ENCODE peak calls at places on chromosomes 2 and 18, in five cellular contexts. One of them, this sample, is unnamed. For H3K4me1, the result is how much of the 10 kb centered on the place peaks cover.

GRCh38 chr2:45000921-45001628 is 8.2 kb downstream of the SIX2 start:
- DNase-seq in GM12878: no peak
- DNase-seq in sigmoid colon: no peak
- DNase-seq in IMR-90: no peak
- DNase-seq in right lobe of liver: no peak
- DNase-seq in this sample: no peak

GRCh38 chr2:239212553-239213419 is 188.0 kb downstream of the HDAC4 start:
- DNase-seq in GM12878: no peak
- DNase-seq in IMR-90: no peak
- DNase-seq in right lobe of liver: peak
- DNase-seq in sigmoid colon: peak
- DNase-seq in this sample: peak

GRCh38 chr18:70840649-70841048 is 551.8 kb downstream of the SOCS6 start:
- DNase-seq in IMR-90: no peak
- DNase-seq in right lobe of liver: no peak
- DNase-seq in sigmoid colon: no peak
- DNase-seq in GM12878: no peak
- DNase-seq in this sample: no peak

GRCh38 chr2:49002750-49003149 is 151.6 kb downstream of the FSHR start:
- DNase-seq in GM12878: no peak
- DNase-seq in sigmoid colon: no peak
- DNase-seq in right lobe of liver: no peak
- DNase-seq in IMR-90: peak
- DNase-seq in this sample: no peak

GRCh38 chr18:62199629-62200028 is 12.6 kb downstream of the RELCH start:
- DNase-seq in GM12878: no peak
- DNase-seq in sigmoid colon: no peak
- DNase-seq in right lobe of liver: no peak
- DNase-seq in IMR-90: no peak
- DNase-seq in this sample: no peak

GRCh38 chr2:189818249-189819038 is 34.2 kb downstream of the PMS1 start:
- DNase-seq in IMR-90: no peak
- DNase-seq in sigmoid colon: no peak
- DNase-seq in right lobe of liver: no peak
- DNase-seq in GM12878: no peak
- DNase-seq in this sample: no peak

GRCh38 chr18:70249118-70249517 is 39.7 kb upstream of the SOCS6 start:
- DNase-seq in right lobe of liver: no peak
- DNase-seq in sigmoid colon: no peak
- DNase-seq in IMR-90: peak
- DNase-seq in GM12878: no peak
- DNase-seq in this sample: no peak

GRCh38 chr2:85861180-85861579 is 27.6 kb downstream of the ST3GAL5 start:
- DNase-seq in right lobe of liver: no peak
- DNase-seq in GM12878: peak
- DNase-seq in IMR-90: no peak
- DNase-seq in sigmoid colon: no peak
- DNase-seq in this sample: no peak

GRCh38 chr2:24870440-24870839 is 49.6 kb downstream of the ADCY3 start:
- DNase-seq in sigmoid colon: no peak
- DNase-seq in GM12878: no peak
- DNase-seq in IMR-90: no peak
- DNase-seq in right lobe of liver: no peak
- DNase-seq in this sample: no peak

GRCh38 chr2:62181836-62182235 is 14.1 kb upstream of the B3GNT2 start:
- DNase-seq in GM12878: no peak
- DNase-seq in right lobe of liver: no peak
- DNase-seq in sigmoid colon: no peak
- DNase-seq in IMR-90: no peak
- DNase-seq in this sample: no peak

GRCh38 chr2:71608034-71608433 is 154.7 kb downstream of the DYSF start:
- DNase-seq in GM12878: no peak
- DNase-seq in sigmoid colon: peak
- DNase-seq in IMR-90: no peak
- DNase-seq in right lobe of liver: peak
- DNase-seq in this sample: peak

GRCh38 chr2:236164201-236164982 is 3.8 kb downstream of the GBX2 start:
- DNase-seq in GM12878: no peak
- DNase-seq in IMR-90: no peak
- DNase-seq in right lobe of liver: no peak
- DNase-seq in sigmoid colon: peak
- DNase-seq in this sample: no peak

GRCh38 chr2:191688934-191689695 is 11.2 kb downstream of the NABP1 start:
- DNase-seq in GM12878: no peak
- DNase-seq in sigmoid colon: no peak
- DNase-seq in right lobe of liver: no peak
- DNase-seq in IMR-90: peak
- DNase-seq in this sample: no peak

GRCh38 chr2:128663371-128664050 is 344.8 kb upstream of the HS6ST1 start:
- DNase-seq in sigmoid colon: no peak
- DNase-seq in GM12878: no peak
- DNase-seq in IMR-90: no peak
- DNase-seq in right lobe of liver: no peak
- DNase-seq in this sample: peak

GRCh38 chr2:80592106-80592505 is 287.6 kb upstream of the LRRTM1 start:
- DNase-seq in IMR-90: no peak
- DNase-seq in sigmoid colon: no peak
- DNase-seq in GM12878: no peak
- DNase-seq in right lobe of liver: no peak
- DNase-seq in this sample: no peak

GRCh38 chr2:157349949-157350510 is 24.4 kb upstream of the ERMN start:
- DNase-seq in IMR-90: peak
- DNase-seq in sigmoid colon: no peak
- DNase-seq in right lobe of liver: no peak
- DNase-seq in GM12878: no peak
- DNase-seq in this sample: no peak

GRCh38 chr2:97774425-97774824 is 61.0 kb downstream of the ZAP70 start:
- DNase-seq in right lobe of liver: no peak
- DNase-seq in GM12878: no peak
- DNase-seq in IMR-90: no peak
- DNase-seq in sigmoid colon: no peak
- DNase-seq in this sample: no peak

GRCh38 chr2:167136876-167137579 is 248.7 kb downstream of the XIRP2 start:
- DNase-seq in right lobe of liver: no peak
- DNase-seq in IMR-90: peak
- DNase-seq in GM12878: no peak
- DNase-seq in sigmoid colon: no peak
- DNase-seq in this sample: no peak

GRCh38 chr18:32424696-32425095 is 46.0 kb downstream of the GAREM1 start:
- DNase-seq in GM12878: no peak
- DNase-seq in IMR-90: no peak
- DNase-seq in right lobe of liver: no peak
- DNase-seq in sigmoid colon: peak
- DNase-seq in this sample: no peak

GRCh38 chr18:67386028-67386427 is 130.5 kb downstream of the DSEL start:
- DNase-seq in GM12878: no peak
- DNase-seq in sigmoid colon: no peak
- DNase-seq in right lobe of liver: no peak
- DNase-seq in IMR-90: peak
- DNase-seq in this sample: no peak

GRCh38 chr2:26298638-26299393 is 47.1 kb upstream of the SELENOI start:
- DNase-seq in IMR-90: peak
- DNase-seq in sigmoid colon: peak
- DNase-seq in GM12878: peak
- DNase-seq in right lobe of liver: peak
- DNase-seq in this sample: no peak

GRCh38 chr2:215594766-215595165 is 158.9 kb upstream of the FN1 start:
- DNase-seq in GM12878: no peak
- DNase-seq in sigmoid colon: no peak
- DNase-seq in right lobe of liver: no peak
- DNase-seq in IMR-90: peak
- DNase-seq in this sample: no peak

GRCh38 chr2:105573490-105573889 is 171.2 kb upstream of the NCK2 start:
- DNase-seq in sigmoid colon: no peak
- DNase-seq in IMR-90: no peak
- DNase-seq in right lobe of liver: no peak
- DNase-seq in GM12878: no peak
- DNase-seq in this sample: no peak

GRCh38 chr2:220263300-220263699 is 635.9 kb downstream of the SLC4A3 start:
- DNase-seq in right lobe of liver: no peak
- DNase-seq in sigmoid colon: no peak
- DNase-seq in GM12878: no peak
- DNase-seq in IMR-90: no peak
- DNase-seq in this sample: no peak

GRCh38 chr18:36850527-36851201 is 21.7 kb downstream of the KIAA1328 start:
- DNase-seq in sigmoid colon: no peak
- DNase-seq in right lobe of liver: no peak
- DNase-seq in IMR-90: peak
- DNase-seq in GM12878: no peak
- DNase-seq in this sample: no peak
- TF ChIP-seq POLR2A in sigmoid colon: no peak
- TF ChIP-seq POLR2A in right lobe of liver: no peak
- TF ChIP-seq POLR2A in IMR-90: no peak
- TF ChIP-seq POLR2A in GM12878: no peak
- TF ChIP-seq POLR2A in this sample: no peak

GRCh38 chr2:65116645-65117044 is 13.3 kb downstream of the RAB1A start:
- DNase-seq in GM12878: no peak
- DNase-seq in IMR-90: no peak
- DNase-seq in sigmoid colon: no peak
- DNase-seq in right lobe of liver: no peak
- DNase-seq in this sample: no peak

GRCh38 chr2:65113816-65114215 is 16.1 kb downstream of the RAB1A start:
- DNase-seq in sigmoid colon: no peak
- DNase-seq in IMR-90: no peak
- DNase-seq in right lobe of liver: no peak
- DNase-seq in GM12878: no peak
- DNase-seq in this sample: no peak

GRCh38 chr2:65113229-65113628 is 16.7 kb downstream of the RAB1A start:
- DNase-seq in IMR-90: no peak
- DNase-seq in right lobe of liver: no peak
- DNase-seq in GM12878: no peak
- DNase-seq in sigmoid colon: no peak
- DNase-seq in this sample: no peak

GRCh38 chr2:65112630-65113029 is 17.3 kb downstream of the RAB1A start:
- DNase-seq in right lobe of liver: no peak
- DNase-seq in GM12878: no peak
- DNase-seq in sigmoid colon: no peak
- DNase-seq in IMR-90: no peak
- DNase-seq in this sample: no peak

GRCh38 chr2:65114921-65115320 is 15.0 kb downstream of the RAB1A start:
- DNase-seq in IMR-90: no peak
- DNase-seq in right lobe of liver: no peak
- DNase-seq in GM12878: no peak
- DNase-seq in sigmoid colon: no peak
- DNase-seq in this sample: no peak
- H3K4me1 ChIP-seq in IMR-90: under half
- H3K4me1 ChIP-seq in right lobe of liver: under half
- H3K4me1 ChIP-seq in GM12878: under half
- H3K4me1 ChIP-seq in sigmoid colon: under half
- H3K4me1 ChIP-seq in this sample: under half

GRCh38 chr2:21972580-21972979 is 848.8 kb downstream of the TDRD15 start:
- DNase-seq in IMR-90: no peak
- DNase-seq in right lobe of liver: no peak
- DNase-seq in GM12878: no peak
- DNase-seq in sigmoid colon: no peak
- DNase-seq in this sample: no peak
- TF ChIP-seq POLR2A in IMR-90: no peak
- TF ChIP-seq POLR2A in right lobe of liver: no peak
- TF ChIP-seq POLR2A in GM12878: no peak
- TF ChIP-seq POLR2A in sigmoid colon: no peak
- TF ChIP-seq POLR2A in this sample: no peak

DNA sequence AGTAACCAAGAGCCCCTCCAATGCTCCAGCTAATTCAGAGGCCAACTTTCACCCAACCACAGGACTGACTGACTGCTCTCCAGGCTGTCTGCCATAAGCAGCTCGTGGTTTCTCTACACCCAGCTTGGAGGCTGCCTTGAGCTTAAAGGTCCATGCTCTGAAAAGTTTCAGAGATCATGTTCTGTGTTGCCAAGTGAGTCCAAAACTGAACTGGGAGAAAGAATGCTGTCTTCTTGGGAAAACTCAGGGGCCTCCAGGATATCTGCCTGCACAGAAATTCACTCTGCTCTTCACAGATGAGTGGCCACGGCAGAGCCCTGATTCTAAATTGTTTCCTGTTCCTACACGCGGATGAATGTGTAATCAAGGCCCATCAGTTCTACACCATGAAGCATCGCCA is 51.1 kb downstream of the LPIN2 start:
- DNase-seq in right lobe of liver: no peak
- DNase-seq in sigmoid colon: no peak
- DNase-seq in GM12878: no peak
- DNase-seq in IMR-90: peak
- DNase-seq in this sample: no peak
- H3K4me1 ChIP-seq in right lobe of liver: under half
- H3K4me1 ChIP-seq in sigmoid colon: half or more
- H3K4me1 ChIP-seq in GM12878: half or more
- H3K4me1 ChIP-seq in IMR-90: under half
- H3K4me1 ChIP-seq in this sample: under half